ENCODE peak calls at places on chromosome 6, in seven cellular contexts. One of them, this sample, is unnamed. For H3K4me1, the result is how much of the 10 kb centered on the place peaks cover.

GRCh38 chr6:16199792-16200191 is 38.6 kb upstream of the GMPR start:
- DNase-seq in HCT116: no peak
- DNase-seq in K562: no peak
- DNase-seq in stomach: no peak
- DNase-seq in HepG2: no peak
- DNase-seq in transverse colon: no peak
- DNase-seq in prostate gland: no peak
- DNase-seq in this sample: no peak

GRCh38 chr6:128335963-128336362 is 184.4 kb downstream of the PTPRK start:
- DNase-seq in K562: no peak
- DNase-seq in prostate gland: no peak
- DNase-seq in HepG2: no peak
- DNase-seq in HCT116: no peak
- DNase-seq in stomach: no peak
- DNase-seq in transverse colon: no peak
- DNase-seq in this sample: no peak

GRCh38 chr6:55963301-55963700 is 87.9 kb upstream of the BMP5 start:
- DNase-seq in K562: no peak
- DNase-seq in HCT116: peak
- DNase-seq in HepG2: peak
- DNase-seq in prostate gland: no peak
- DNase-seq in transverse colon: no peak
- DNase-seq in stomach: no peak
- DNase-seq in this sample: no peak

GRCh38 chr6:111469543-111469942 is 13.5 kb downstream of the REV3L start:
- DNase-seq in K562: no peak
- DNase-seq in stomach: no peak
- DNase-seq in prostate gland: no peak
- DNase-seq in HCT116: no peak
- DNase-seq in HepG2: no peak
- DNase-seq in transverse colon: no peak
- DNase-seq in this sample: no peak

GRCh38 chr6:63307581-63308246 is 12.1 kb downstream of the LGSN start:
- DNase-seq in transverse colon: no peak
- DNase-seq in HCT116: peak
- DNase-seq in K562: peak
- DNase-seq in stomach: no peak
- DNase-seq in prostate gland: no peak
- DNase-seq in HepG2: peak
- DNase-seq in this sample: no peak

GRCh38 chr6:88378639-88379038 is 212.5 kb upstream of the CNR1 start:
- DNase-seq in HepG2: no peak
- DNase-seq in prostate gland: no peak
- DNase-seq in stomach: no peak
- DNase-seq in transverse colon: no peak
- DNase-seq in K562: peak
- DNase-seq in HCT116: no peak
- DNase-seq in this sample: no peak

GRCh38 chr6:42260972-42261371 is 43.3 kb upstream of the MRPS10 start:
- DNase-seq in HepG2: no peak
- DNase-seq in transverse colon: peak
- DNase-seq in K562: peak
- DNase-seq in stomach: no peak
- DNase-seq in HCT116: no peak
- DNase-seq in prostate gland: no peak
- DNase-seq in this sample: peak

GRCh38 chr6:112037783-112038216 is 16.1 kb upstream of the CCN6 start:
- DNase-seq in prostate gland: no peak
- DNase-seq in stomach: peak
- DNase-seq in HCT116: no peak
- DNase-seq in HepG2: no peak
- DNase-seq in transverse colon: peak
- DNase-seq in K562: no peak
- DNase-seq in this sample: peak

GRCh38 chr6:169256061-169256460 is 2.4 kb upstream of the THBS2 start:
- DNase-seq in transverse colon: no peak
- DNase-seq in HepG2: no peak
- DNase-seq in HCT116: no peak
- DNase-seq in K562: no peak
- DNase-seq in stomach: no peak
- DNase-seq in prostate gland: no peak
- DNase-seq in this sample: no peak

GRCh38 chr6:130494745-130495144 is 128.9 kb downstream of the TMEM200A start:
- DNase-seq in HCT116: no peak
- DNase-seq in transverse colon: no peak
- DNase-seq in stomach: no peak
- DNase-seq in prostate gland: no peak
- DNase-seq in HepG2: no peak
- DNase-seq in K562: no peak
- DNase-seq in this sample: no peak

GRCh38 chr6:24495516-24495847 is 713 bp downstream of the ALDH5A1 start:
- DNase-seq in stomach: peak
- DNase-seq in prostate gland: peak
- DNase-seq in K562: peak
- DNase-seq in HepG2: peak
- DNase-seq in HCT116: peak
- DNase-seq in transverse colon: peak
- DNase-seq in this sample: peak

GRCh38 chr6:45801471-45802289 is 214.0 kb downstream of the CLIC5 start:
- DNase-seq in transverse colon: no peak
- DNase-seq in K562: no peak
- DNase-seq in HCT116: no peak
- DNase-seq in HepG2: no peak
- DNase-seq in prostate gland: no peak
- DNase-seq in stomach: no peak
- DNase-seq in this sample: no peak

GRCh38 chr6:23330632-23331031 is 761.3 kb downstream of the HDGFL1 start:
- DNase-seq in HepG2: no peak
- DNase-seq in stomach: no peak
- DNase-seq in transverse colon: no peak
- DNase-seq in K562: no peak
- DNase-seq in HCT116: no peak
- DNase-seq in prostate gland: no peak
- DNase-seq in this sample: no peak

GRCh38 chr6:157823523-157824370 is 701 bp downstream of the SNX9 start:
- DNase-seq in prostate gland: peak
- DNase-seq in HCT116: peak
- DNase-seq in transverse colon: peak
- DNase-seq in stomach: peak
- DNase-seq in K562: peak
- DNase-seq in HepG2: peak
- DNase-seq in this sample: peak
- TF ChIP-seq POLR2AphosphoS5 in prostate gland: peak
- TF ChIP-seq POLR2AphosphoS5 in HCT116: peak
- TF ChIP-seq POLR2AphosphoS5 in transverse colon: no peak
- TF ChIP-seq POLR2AphosphoS5 in stomach: peak
- TF ChIP-seq POLR2AphosphoS5 in K562: peak
- TF ChIP-seq POLR2AphosphoS5 in HepG2: peak
- TF ChIP-seq POLR2AphosphoS5 in this sample: peak

GRCh38 chr6:108175592-108176279 is 9.9 kb downstream of the NR2E1 start:
- DNase-seq in K562: peak
- DNase-seq in transverse colon: no peak
- DNase-seq in prostate gland: no peak
- DNase-seq in HepG2: no peak
- DNase-seq in stomach: no peak
- DNase-seq in HCT116: no peak
- DNase-seq in this sample: no peak
- TF ChIP-seq CTCF in K562: peak
- TF ChIP-seq CTCF in transverse colon: no peak
- TF ChIP-seq CTCF in prostate gland: peak
- TF ChIP-seq CTCF in HepG2: peak
- TF ChIP-seq CTCF in stomach: no peak
- TF ChIP-seq CTCF in HCT116: peak
- TF ChIP-seq CTCF in this sample: no peak

DNA sequence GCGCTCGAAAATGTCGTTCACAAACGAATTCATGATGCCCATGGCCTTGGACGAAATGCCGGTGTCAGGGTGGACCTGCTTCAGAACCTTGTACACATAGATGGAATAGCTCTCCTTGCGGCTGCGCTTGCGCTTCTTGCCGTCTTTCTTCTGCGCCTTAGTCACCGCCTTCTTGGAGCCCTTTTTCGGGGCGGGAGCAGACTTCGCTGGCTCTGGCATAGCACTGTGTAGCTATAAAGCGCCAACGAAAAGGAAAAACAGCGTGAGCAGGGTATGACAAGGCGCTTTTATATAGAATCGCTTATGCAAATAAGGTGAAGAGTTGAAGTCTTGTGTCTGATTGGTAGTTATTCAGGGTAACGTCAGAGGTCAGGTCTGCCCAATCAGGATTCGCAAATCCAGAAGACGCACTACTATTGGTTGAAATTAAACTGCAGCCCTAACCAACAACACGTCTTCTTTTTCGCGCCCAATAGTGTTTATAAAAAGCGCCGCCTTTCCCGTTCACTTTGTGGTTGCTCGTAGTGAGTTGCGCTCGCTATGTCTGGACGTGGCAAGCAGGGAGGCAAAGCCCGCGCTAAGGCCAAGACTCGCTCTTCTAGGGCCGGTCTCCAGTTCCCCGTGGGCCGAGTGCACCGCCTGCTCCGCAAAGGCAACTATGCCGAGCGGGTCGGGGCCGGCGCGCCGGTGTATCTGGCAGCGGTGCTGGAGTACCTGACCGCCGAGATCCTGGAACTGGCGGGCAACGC is 114.8 kb upstream of the PRSS16 start:
- DNase-seq in K562: peak
- DNase-seq in transverse colon: peak
- DNase-seq in prostate gland: peak
- DNase-seq in stomach: peak
- DNase-seq in HepG2: peak
- DNase-seq in HCT116: peak
- DNase-seq in this sample: peak
- H3K4me1 ChIP-seq in K562: under half
- H3K4me1 ChIP-seq in transverse colon: under half
- H3K4me1 ChIP-seq in prostate gland: under half
- H3K4me1 ChIP-seq in stomach: under half
- H3K4me1 ChIP-seq in HepG2: under half
- H3K4me1 ChIP-seq in HCT116: under half
- H3K4me1 ChIP-seq in this sample: under half

GRCh38 chr6:160202411-160202810 is 56.2 kb downstream of the SLC22A2 start:
- DNase-seq in prostate gland: no peak
- DNase-seq in transverse colon: no peak
- DNase-seq in stomach: no peak
- DNase-seq in K562: no peak
- DNase-seq in HCT116: no peak
- DNase-seq in HepG2: no peak
- DNase-seq in this sample: no peak
- TF ChIP-seq POLR2AphosphoS5 in prostate gland: no peak
- TF ChIP-seq POLR2AphosphoS5 in transverse colon: no peak
- TF ChIP-seq POLR2AphosphoS5 in stomach: no peak
- TF ChIP-seq POLR2AphosphoS5 in K562: no peak
- TF ChIP-seq POLR2AphosphoS5 in HCT116: no peak
- TF ChIP-seq POLR2AphosphoS5 in HepG2: no peak
- TF ChIP-seq POLR2AphosphoS5 in this sample: no peak

GRCh38 chr6:122576888-122577287 is 33.3 kb upstream of the PKIB start:
- DNase-seq in transverse colon: no peak
- DNase-seq in prostate gland: no peak
- DNase-seq in stomach: no peak
- DNase-seq in K562: no peak
- DNase-seq in HCT116: no peak
- DNase-seq in HepG2: no peak
- DNase-seq in this sample: no peak

GRCh38 chr6:122578961-122579360 is 31.2 kb upstream of the PKIB start:
- DNase-seq in transverse colon: no peak
- DNase-seq in stomach: no peak
- DNase-seq in K562: no peak
- DNase-seq in HCT116: no peak
- DNase-seq in prostate gland: no peak
- DNase-seq in HepG2: no peak
- DNase-seq in this sample: no peak

GRCh38 chr6:122580731-122581130 is 29.5 kb upstream of the PKIB start:
- DNase-seq in HCT116: peak
- DNase-seq in transverse colon: no peak
- DNase-seq in K562: peak
- DNase-seq in HepG2: peak
- DNase-seq in stomach: no peak
- DNase-seq in prostate gland: no peak
- DNase-seq in this sample: no peak
- TF ChIP-seq CTCF in HCT116: peak
- TF ChIP-seq CTCF in transverse colon: peak
- TF ChIP-seq CTCF in K562: no peak
- TF ChIP-seq CTCF in HepG2: no peak
- TF ChIP-seq CTCF in stomach: no peak
- TF ChIP-seq CTCF in prostate gland: no peak
- TF ChIP-seq CTCF in this sample: no peak

GRCh38 chr6:125922322-125922860 is 34.2 kb upstream of the HINT3 start:
- DNase-seq in HepG2: no peak
- DNase-seq in prostate gland: no peak
- DNase-seq in HCT116: no peak
- DNase-seq in stomach: no peak
- DNase-seq in transverse colon: no peak
- DNase-seq in K562: no peak
- DNase-seq in this sample: no peak
- H3K4me1 ChIP-seq in HepG2: half or more
- H3K4me1 ChIP-seq in prostate gland: under half
- H3K4me1 ChIP-seq in HCT116: under half
- H3K4me1 ChIP-seq in stomach: under half
- H3K4me1 ChIP-seq in transverse colon: under half
- H3K4me1 ChIP-seq in K562: under half
- H3K4me1 ChIP-seq in this sample: under half

DNA sequence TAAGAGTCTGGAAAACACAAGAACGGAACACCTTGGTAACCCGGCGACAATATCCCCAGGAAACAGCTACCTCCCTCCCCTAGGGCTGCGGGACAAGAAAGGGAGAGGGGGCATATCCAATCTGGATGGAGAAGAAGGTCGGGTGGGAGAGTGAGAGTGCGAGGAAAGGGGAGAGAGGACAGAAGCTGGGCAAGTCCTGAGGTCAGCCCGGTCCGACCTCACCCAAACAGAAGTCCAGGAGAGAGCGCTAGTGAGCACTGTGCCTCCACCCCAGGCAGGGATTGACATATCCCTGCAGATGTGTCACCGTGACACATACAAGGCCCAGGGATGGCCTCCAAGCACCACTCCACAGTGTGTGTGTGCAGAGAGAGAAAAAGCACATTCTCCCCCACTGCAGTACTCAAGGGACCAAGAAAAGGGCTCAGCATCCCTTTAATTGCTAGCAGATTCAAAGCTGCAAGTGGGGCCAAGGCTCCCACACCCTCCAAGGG is 3.3 kb downstream of the PXDC1 start:
- DNase-seq in stomach: peak
- DNase-seq in HCT116: peak
- DNase-seq in prostate gland: no peak
- DNase-seq in HepG2: peak
- DNase-seq in K562: peak
- DNase-seq in transverse colon: peak
- DNase-seq in this sample: no peak
- TF ChIP-seq POLR2AphosphoS5 in stomach: no peak
- TF ChIP-seq POLR2AphosphoS5 in HCT116: no peak
- TF ChIP-seq POLR2AphosphoS5 in prostate gland: no peak
- TF ChIP-seq POLR2AphosphoS5 in HepG2: no peak
- TF ChIP-seq POLR2AphosphoS5 in K562: no peak
- TF ChIP-seq POLR2AphosphoS5 in transverse colon: no peak
- TF ChIP-seq POLR2AphosphoS5 in this sample: no peak

GRCh38 chr6:107441706-107442105 is 17.7 kb downstream of the PDSS2 start:
- DNase-seq in stomach: no peak
- DNase-seq in K562: no peak
- DNase-seq in transverse colon: no peak
- DNase-seq in prostate gland: no peak
- DNase-seq in HepG2: no peak
- DNase-seq in HCT116: no peak
- DNase-seq in this sample: no peak
- TF ChIP-seq CTCF in stomach: no peak
- TF ChIP-seq CTCF in K562: no peak
- TF ChIP-seq CTCF in transverse colon: no peak
- TF ChIP-seq CTCF in prostate gland: no peak
- TF ChIP-seq CTCF in HepG2: no peak
- TF ChIP-seq CTCF in HCT116: no peak
- TF ChIP-seq CTCF in this sample: no peak